ENCODE peak calls at places on chromosomes 1 and 21, in six cellular contexts. O is NCI-H2227 treated with DMSO at 0.1 percent for 48 hours; J is T-helper 2 cell; I is mesothelial cell of epicardium; K is naive thymus-derived CD8-positive, alpha-beta T cell; N is brain microvascular endothelial cell. D is an unnamed sample.

GRCh38 chr1:71593523-71593922 is 512.7 kb upstream of the ZRANB2 start:
- DNase-seq in O (no peak), N (no peak), I (no peak), K (no peak), J (no peak), D (no peak)

GRCh38 chr1:111735858-111736544 is 3.2 kb downstream of the INKA2 start:
- DNase-seq in K (no peak), N (no peak), O (peak; percentile 6), J (no peak), I (no peak), D (peak; percentile 62)

GRCh38 chr1:169348356-169349036 is 19.1 kb downstream of the NME7 start:
- DNase-seq in J (no peak), I (no peak), O (peak; percentile 62), K (peak; percentile 20), N (peak; percentile 43), D (peak; percentile 59)

GRCh38 chr1:11526071-11526895 is 47.3 kb downstream of the DISP3 start:
- DNase-seq in N (no peak), I (no peak), K (no peak), J (no peak), O (no peak), D (no peak)

GRCh38 chr1:31984419-31985347 is 29.0 kb upstream of the KHDRBS1 start:
- DNase-seq in K (no peak), I (no peak), N (peak; percentile 47), J (peak; percentile 8), O (peak; percentile 52), D (peak; percentile 43)

GRCh38 chr21:37060296-37060695 is 12.6 kb downstream of the PIGP start:
- DNase-seq in J (no peak), I (no peak), N (peak; percentile 98), K (no peak), O (peak; percentile 85), D (peak; percentile 99)

GRCh38 chr1:10623391-10624145 is 148.8 kb downstream of the PEX14 start:
- DNase-seq in O (no peak), K (no peak), N (no peak), I (no peak), J (no peak), D (no peak)

GRCh38 chr1:24108334-24109165 is 3.4 kb downstream of the MYOM3 start:
- DNase-seq in O (no peak), I (no peak), N (peak; percentile 89), J (no peak), K (no peak), D (peak; percentile 72)

D was measured in mesenchymal stem cell.